ENCODE peak calls at places on chromosomes 7 and 10, in six cellular contexts. O is heart right ventricle, Q is nephron progenitor cell, L is GM10248, Z is RWPE1, S is OCI-LY7. W is an unnamed sample.

GRCh38 chr10:49594594-49594993 is 15.5 kb upstream of the SLC18A3 start:
- DNase-seq in Q (peak; percentile 66), S (peak; percentile 41), Z (peak; percentile 75), O (peak; percentile 27), L (peak; percentile 70), W (peak; percentile 79)

GRCh38 chr7:37062019-37062418 is 337.7 kb upstream of the AOAH start:
- DNase-seq in S (no peak), Z (no peak), O (no peak), Q (no peak), L (no peak), W (no peak)

GRCh38 chr10:96709525-96709924 is 10.8 kb downstream of the PIK3AP1 start:
- DNase-seq in Q (no peak), O (no peak), S (no peak), L (no peak), Z (no peak), W (no peak)

GRCh38 chr10:48684792-48685651 is at the start of gene WDFY4:
- DNase-seq in Q (no peak), S (peak; percentile 85), Z (no peak), L (peak; percentile 83), O (no peak), W (no peak)

GRCh38 chr10:63843107-63843506 is 321.9 kb downstream of the REEP3 start:
- DNase-seq in O (no peak), Q (no peak), S (no peak), Z (no peak), L (no peak), W (no peak)

GRCh38 chr7:91636129-91636724 is 244.3 kb downstream of the MTERF1 start:
- DNase-seq in S (peak; percentile 21), L (no peak), Q (peak; percentile 11), Z (no peak), O (peak; percentile 11), W (peak; percentile 47)

GRCh38 chr7:109387530-109387929 is 817.9 kb downstream of the DNAJB9 start:
- DNase-seq in O (no peak), S (no peak), L (no peak), Z (no peak), Q (no peak), W (no peak)

GRCh38 chr10:8637640-8638039 is 583.2 kb downstream of the GATA3 start:
- DNase-seq in Z (no peak), S (no peak), Q (no peak), L (no peak), O (no peak), W (no peak)

GRCh38 chr7:121960678-121961461 is 87.9 kb downstream of the PTPRZ1 start:
- DNase-seq in Z (peak; percentile 81), O (no peak), S (no peak), L (no peak), Q (no peak), W (no peak)

GRCh38 chr10:74754397-74754796 is 72.0 kb upstream of the KAT6B start:
- DNase-seq in O (no peak), L (no peak), Q (no peak), Z (no peak), S (no peak), W (no peak)

GRCh38 chr10:15737635-15738034 is 17.9 kb upstream of the ITGA8 start:
- DNase-seq in S (no peak), L (no peak), O (no peak), Z (no peak), Q (no peak), W (no peak)

GRCh38 chr7:30207376-30207775 is 72.6 kb downstream of the MTURN start:
- DNase-seq in S (no peak), O (no peak), Z (no peak), L (no peak), Q (no peak), W (no peak)

GRCh38 chr7:133053321-133053891 is 28.5 kb downstream of the CHCHD3 start:
- DNase-seq in O (peak; percentile 65), S (no peak), Z (peak; percentile 81), Q (no peak), L (peak; percentile 24), W (no peak)

GRCh38 chr7:5695709-5696345 is 85.6 kb downstream of the RNF216 start:
- DNase-seq in L (no peak), Q (no peak), Z (no peak), O (peak; percentile 48), S (no peak), W (no peak)

GRCh38 chr10:86962136-86962980 is 4.0 kb downstream of the SNCG start:
- DNase-seq in S (no peak), O (no peak), Q (no peak), L (no peak), Z (no peak), W (no peak)

GRCh38 chr10:107873007-107873406 is 708.5 kb upstream of the SORCS1 start:
- DNase-seq in S (no peak), L (no peak), Q (no peak), Z (no peak), O (no peak), W (no peak)

GRCh38 chr10:110448682-110449418 is 48.9 kb upstream of the DUSP5 start:
- DNase-seq in Q (no peak), L (no peak), Z (no peak), O (no peak), S (no peak), W (no peak)

DNA sequence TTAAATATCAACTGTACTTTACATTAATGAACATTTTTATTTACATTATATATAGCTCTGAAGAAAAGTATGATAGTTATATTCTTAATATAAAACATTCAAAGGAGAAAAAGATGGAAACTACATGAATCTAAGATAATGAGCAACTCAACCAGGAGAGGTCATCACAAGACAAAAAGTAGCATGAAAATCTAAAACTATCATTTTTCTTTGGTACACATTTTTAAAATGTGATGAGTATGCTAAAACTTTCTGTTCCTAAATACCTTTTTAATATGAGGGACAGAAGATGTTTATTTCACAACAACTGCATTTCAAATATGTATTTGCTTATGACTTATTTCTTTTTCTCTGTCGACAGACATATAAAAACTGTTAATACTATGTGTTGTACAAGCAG is 2.4 kb downstream of the CNTNAP2 start:
- DNase-seq in Q (no peak), S (no peak), O (no peak), Z (no peak), L (no peak), W (no peak)
- TF ChIP-seq CTCF in Q (no peak), S (peak; percentile 34), O (no peak), Z (no peak), L (no peak), W (no peak)

GRCh38 chr10:77837248-77837924 is 89.2 kb downstream of the DLG5 start:
- DNase-seq in L (peak; percentile 85), Q (peak; percentile 56), Z (peak; percentile 12), O (no peak), S (peak; percentile 71), W (peak; percentile 44)
- TF ChIP-seq CTCF in L (peak; percentile 43), Q (peak; percentile 13), Z (no peak), O (no peak), S (peak; percentile 69), W (no peak)

DNA sequence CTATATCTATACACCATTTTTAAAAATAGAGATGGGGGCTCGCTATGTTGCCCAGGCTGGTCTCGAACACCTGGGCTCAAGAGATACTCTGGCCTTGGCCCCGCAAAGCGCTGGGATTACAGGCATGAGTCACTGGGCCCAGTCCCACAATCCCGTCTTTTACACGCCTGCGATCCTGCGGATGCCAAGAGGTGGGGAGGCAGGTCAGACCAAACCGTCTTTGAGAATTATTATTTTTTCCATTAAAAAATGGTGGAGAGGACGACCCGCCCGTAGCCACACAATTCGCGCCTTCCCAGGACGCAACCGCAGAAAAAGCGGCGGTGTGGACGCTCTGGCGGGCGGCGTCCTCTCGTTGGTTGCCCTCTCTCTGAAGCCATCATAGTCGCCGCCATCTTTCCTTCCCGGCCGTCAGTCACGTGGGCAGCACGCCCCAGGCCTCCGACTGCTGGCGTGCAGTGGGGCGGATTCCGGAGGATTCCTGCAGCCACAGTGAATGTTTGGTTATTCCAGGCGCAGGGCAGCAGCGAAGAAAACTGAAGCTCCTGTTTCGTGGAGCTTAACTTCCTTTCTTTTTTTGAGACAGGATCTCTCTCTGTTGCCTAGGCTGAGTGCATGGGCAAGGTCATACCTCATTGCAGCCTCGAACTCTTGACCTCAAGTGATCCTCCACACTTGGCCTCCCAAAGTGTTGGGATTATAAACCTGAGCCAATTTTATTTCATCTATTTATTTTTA is 9.9 kb upstream of the EPHB4 start:
- DNase-seq in Q (peak; percentile 84), S (no peak), O (peak; percentile 95), Z (peak; percentile 51), L (peak; percentile 89), W (peak; percentile 87)
- TF ChIP-seq CTCF in Q (no peak), S (no peak), O (no peak), Z (no peak), L (no peak), W (no peak)

DNA sequence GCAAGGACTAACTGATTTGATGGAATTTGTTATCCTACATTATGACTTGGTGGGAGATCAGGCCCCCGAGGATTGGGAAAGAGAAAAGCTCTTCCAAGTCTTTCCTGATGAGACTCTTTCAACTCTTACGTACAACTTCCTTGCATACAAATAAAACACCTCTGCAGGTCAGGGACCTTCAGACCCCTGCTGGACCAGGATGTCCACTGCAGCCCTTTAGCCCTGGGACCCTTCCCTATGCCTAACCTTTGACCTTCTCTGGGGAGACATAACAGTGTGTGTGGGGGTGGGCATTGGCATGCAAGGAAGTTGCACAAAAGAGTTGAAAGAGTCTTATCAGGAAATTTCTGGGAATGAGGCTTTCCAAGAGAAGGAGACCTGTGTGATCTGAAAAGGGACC is 859.4 kb downstream of the TYW1 start:
- DNase-seq in Q (no peak), L (no peak), Z (no peak), S (no peak), O (no peak), W (no peak)
- TF ChIP-seq CTCF in Q (no peak), L (no peak), Z (no peak), S (no peak), O (no peak), W (no peak)

DNA sequence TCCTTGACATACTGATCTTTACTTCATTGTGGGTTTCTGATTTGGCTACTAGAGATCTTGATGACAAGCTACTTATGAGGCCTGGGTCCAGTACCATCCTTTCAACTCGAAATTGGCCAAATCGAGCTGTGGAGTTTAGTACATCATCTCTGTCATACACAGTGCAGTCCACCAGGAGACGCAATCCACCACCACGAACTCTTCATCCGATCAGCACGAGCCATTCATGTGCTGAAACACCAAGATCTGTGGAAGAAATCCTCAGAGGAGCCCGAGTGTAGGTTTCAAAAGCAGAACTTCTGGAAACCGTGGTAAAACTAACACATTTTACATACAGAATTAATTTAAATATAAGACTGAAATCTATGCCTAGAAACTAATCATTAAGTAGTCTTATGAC is 14.2 kb downstream of the DNAJC9 start:
- DNase-seq in Z (no peak), L (no peak), Q (no peak), O (no peak), S (no peak), W (peak; percentile 16)
- TF ChIP-seq CTCF in Z (no peak), L (no peak), Q (peak; percentile 28), O (no peak), S (peak; percentile 33), W (no peak)

GRCh38 chr10:124680675-124681074 is 63.5 kb downstream of the FAM53B start:
- DNase-seq in Z (no peak), O (no peak), S (no peak), Q (no peak), L (no peak), W (no peak)
- TF ChIP-seq CTCF in Z (no peak), O (no peak), S (no peak), Q (no peak), L (no peak), W (no peak)

W was measured in endothelial cell.